ENCODE peak calls at places on chromosome 18, in nine cellular contexts. S is RWPE1, A is AG04450, T is H9, N is foreskin fibroblast, P is astrocyte of the spinal cord, G is A549, E is neural progenitor cell, O is brain microvascular endothelial cell. J is an unnamed sample.

GRCh38 chr18:8717011-8717770 is 11.8 kb downstream of the MTCL1 start:
- DNase-seq in S (no peak), A (no peak), T (peak), N (no peak), P (no peak), G (no peak), E (peak), O (no peak), J (no peak)

GRCh38 chr18:61901334-61901986 is 8.7 kb upstream of the RNF152 start:
- DNase-seq in S (peak), A (no peak), T (peak), N (peak), P (peak), G (peak), E (peak), O (no peak), J (no peak)

GRCh38 chr18:60978338-60978737 is 354.9 kb upstream of the CDH20 start:
- DNase-seq in S (peak), A (peak), T (no peak), N (peak), P (peak), G (no peak), E (no peak), O (peak), J (no peak)

GRCh38 chr18:77099501-77100370 is 32.8 kb downstream of the MBP start:
- DNase-seq in S (no peak), A (no peak), T (no peak), N (no peak), P (no peak), G (no peak), E (no peak), O (no peak), J (no peak)

GRCh38 chr18:7946724-7947377 is 379.7 kb downstream of the PTPRM start:
- DNase-seq in S (peak), A (peak), T (no peak), N (peak), P (peak), G (peak), E (peak), O (peak), J (peak)

GRCh38 chr18:45962866-45963265 is 4.3 kb downstream of the EPG5 start:
- DNase-seq in S (no peak), A (no peak), T (no peak), N (peak), P (peak), G (no peak), E (no peak), O (peak), J (no peak)

GRCh38 chr18:41126541-41127235 is 828.3 kb upstream of the PIK3C3 start:
- DNase-seq in S (no peak), A (no peak), T (no peak), N (peak), P (peak), G (no peak), E (no peak), O (peak), J (no peak)

GRCh38 chr18:49853011-49853410 is 39.7 kb upstream of the ACAA2 start:
- DNase-seq in S (no peak), A (no peak), T (no peak), N (no peak), P (no peak), G (no peak), E (no peak), O (no peak), J (no peak)

GRCh38 chr18:77056399-77057015 is 76.1 kb downstream of the MBP start:
- DNase-seq in S (no peak), A (no peak), T (no peak), N (peak), P (no peak), G (no peak), E (peak), O (no peak), J (no peak)

GRCh38 chr18:36314754-36315153 is 17.2 kb downstream of the FHOD3 start:
- DNase-seq in S (no peak), A (peak), T (peak), N (peak), P (peak), G (no peak), E (no peak), O (peak), J (no peak)

GRCh38 chr18:11607897-11608296 is 1.5 kb upstream of the SLC35G4 start:
- DNase-seq in S (no peak), A (no peak), T (no peak), N (no peak), P (no peak), G (no peak), E (peak), O (no peak), J (no peak)

GRCh38 chr18:62379051-62379450 is 53.9 kb downstream of the TNFRSF11A start:
- DNase-seq in S (no peak), A (no peak), T (no peak), N (no peak), P (no peak), G (no peak), E (no peak), O (no peak), J (no peak)

GRCh38 chr18:55400590-55401274 is 187.3 kb downstream of the TCF4 start:
- DNase-seq in S (no peak), A (no peak), T (no peak), N (peak), P (peak), G (no peak), E (no peak), O (no peak), J (no peak)

GRCh38 chr18:58865009-58865345 is 300 bp downstream of the ZNF532 start:
- DNase-seq in S (no peak), A (no peak), T (no peak), N (no peak), P (no peak), G (no peak), E (no peak), O (no peak), J (no peak)

GRCh38 chr18:58541789-58542425 is 87.0 kb downstream of the ALPK2 start:
- DNase-seq in S (peak), A (peak), T (no peak), N (peak), P (peak), G (peak), E (no peak), O (peak), J (peak)

GRCh38 chr18:60162390-60162789 is 210.2 kb downstream of the MC4R start:
- DNase-seq in S (no peak), A (no peak), T (no peak), N (no peak), P (no peak), G (no peak), E (no peak), O (no peak), J (no peak)

GRCh38 chr18:31647354-31647753 is 37.0 kb downstream of the B4GALT6 start:
- DNase-seq in S (no peak), A (no peak), T (no peak), N (no peak), P (no peak), G (no peak), E (no peak), O (no peak), J (no peak)

GRCh38 chr18:6352275-6352674 is 62.4 kb downstream of the L3MBTL4 start:
- DNase-seq in S (no peak), A (no peak), T (no peak), N (no peak), P (no peak), G (no peak), E (no peak), O (no peak), J (no peak)

GRCh38 chr18:58438161-58438983 is 190.5 kb downstream of the ALPK2 start:
- DNase-seq in S (no peak), A (no peak), T (no peak), N (peak), P (no peak), G (no peak), E (peak), O (no peak), J (no peak)

GRCh38 chr18:62663731-62664336 is 51.5 kb upstream of the PHLPP1 start:
- DNase-seq in S (peak), A (no peak), T (no peak), N (peak), P (peak), G (no peak), E (no peak), O (peak), J (no peak)

GRCh38 chr18:80159713-80160636 is 50.9 kb downstream of the ADNP2 start:
- DNase-seq in S (no peak), A (no peak), T (peak), N (peak), P (no peak), G (no peak), E (no peak), O (no peak), J (no peak)

GRCh38 chr18:22447770-22448169 is 30.1 kb upstream of the CTAGE1 start:
- DNase-seq in S (no peak), A (no peak), T (no peak), N (no peak), P (no peak), G (no peak), E (no peak), O (no peak), J (no peak)

GRCh38 chr18:48780151-48781001 is 170.4 kb downstream of the SMAD7 start:
- DNase-seq in S (no peak), A (no peak), T (no peak), N (peak), P (peak), G (no peak), E (no peak), O (no peak), J (no peak)

GRCh38 chr18:13619505-13620205 is 106.7 kb downstream of the FAM210A start:
- DNase-seq in S (no peak), A (no peak), T (no peak), N (no peak), P (no peak), G (no peak), E (no peak), O (no peak), J (no peak)

GRCh38 chr18:24683965-24684364 is 223.5 kb downstream of the HRH4 start:
- DNase-seq in S (no peak), A (no peak), T (peak), N (no peak), P (no peak), G (no peak), E (no peak), O (no peak), J (no peak)

GRCh38 chr18:34591920-34592444 is 118.1 kb upstream of the DTNA start:
- DNase-seq in S (no peak), A (no peak), T (no peak), N (no peak), P (no peak), G (no peak), E (no peak), O (no peak), J (no peak)

GRCh38 chr18:34594243-34594642 is 115.9 kb upstream of the DTNA start:
- DNase-seq in S (no peak), A (no peak), T (no peak), N (no peak), P (peak), G (no peak), E (no peak), O (no peak), J (no peak)

GRCh38 chr18:34592961-34593382 is 117.1 kb upstream of the DTNA start:
- DNase-seq in S (no peak), A (peak), T (peak), N (peak), P (peak), G (no peak), E (peak), O (peak), J (no peak)

GRCh38 chr18:34598136-34598635 is 111.9 kb upstream of the DTNA start:
- DNase-seq in S (no peak), A (no peak), T (no peak), N (no peak), P (no peak), G (no peak), E (no peak), O (no peak), J (no peak)

GRCh38 chr18:34595673-34596072 is 114.4 kb upstream of the DTNA start:
- DNase-seq in S (no peak), A (peak), T (peak), N (peak), P (peak), G (no peak), E (peak), O (peak), J (no peak)
- TF ChIP-seq CTCF in S (no peak), A (peak), T (peak), N (peak), P (peak), G (peak), E (peak), O (peak), J (peak)

DNA sequence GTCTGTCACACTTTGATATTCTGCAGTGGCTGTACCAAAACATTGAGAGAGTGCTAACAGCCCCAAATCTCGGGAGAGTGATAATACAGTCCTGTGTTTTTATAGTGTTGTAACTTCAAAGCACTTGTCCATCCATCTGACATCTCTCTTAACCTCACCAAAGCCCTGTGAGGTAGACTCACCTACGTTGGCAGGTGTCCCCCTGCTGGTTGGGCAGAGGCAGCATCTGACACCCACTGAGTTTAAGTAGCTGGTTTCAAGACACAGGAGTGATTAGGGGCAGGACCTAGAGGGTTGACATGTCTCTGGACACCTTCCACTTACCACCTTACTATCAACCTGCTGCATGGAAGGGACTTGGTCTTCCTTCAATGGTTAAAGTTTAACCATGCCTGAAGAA is 22.9 kb downstream of the COLEC12 start:
- DNase-seq in S (peak), A (no peak), T (peak), N (no peak), P (no peak), G (peak), E (no peak), O (no peak), J (no peak)
- TF ChIP-seq CTCF in S (no peak), A (no peak), T (peak), N (no peak), P (peak), G (no peak), E (peak), O (peak), J (peak)

GRCh38 chr18:54263904-54264336 is 5.4 kb upstream of the POLI start:
- DNase-seq in S (no peak), A (no peak), T (no peak), N (no peak), P (no peak), G (no peak), E (no peak), O (no peak), J (no peak)
- TF ChIP-seq CTCF in S (no peak), A (no peak), T (no peak), N (no peak), P (no peak), G (no peak), E (no peak), O (no peak), J (no peak)

DNA sequence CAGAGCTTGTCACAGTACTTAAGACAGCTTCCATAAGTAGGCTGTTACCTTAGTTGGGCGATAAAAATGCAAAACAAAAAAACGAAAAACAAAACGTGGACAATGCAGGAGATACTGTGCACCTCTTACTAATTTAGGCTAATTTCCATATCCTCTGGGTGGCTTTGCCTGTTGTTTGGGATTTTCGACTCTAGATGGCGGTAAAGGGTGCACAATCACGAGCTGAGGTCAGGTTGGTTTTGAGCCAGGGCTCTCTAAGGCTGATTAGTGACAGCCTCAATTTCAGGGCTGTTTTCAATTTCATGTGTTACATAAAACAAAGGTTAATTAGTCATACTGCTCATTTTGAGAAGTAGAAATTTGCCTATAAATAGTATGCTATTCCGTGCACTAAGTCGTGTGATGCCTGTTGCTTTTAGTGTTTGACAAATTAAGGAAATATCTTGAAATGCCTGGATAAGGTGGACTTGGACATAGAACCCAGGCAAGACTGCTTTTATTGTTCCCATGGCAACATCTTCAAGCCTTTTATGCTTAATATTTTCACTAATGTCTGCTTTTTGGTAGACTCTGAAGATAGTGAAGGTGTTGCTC is 493.1 kb downstream of the SOCS6 start:
- DNase-seq in S (peak), A (peak), T (peak), N (no peak), P (peak), G (peak), E (peak), O (peak), J (no peak)
- TF ChIP-seq CTCF in S (peak), A (peak), T (peak), N (peak), P (peak), G (peak), E (peak), O (peak), J (peak)

J was measured in HFF-Myc.